ENCODE peak calls at places on chromosomes 12 and 14, in seven cellular contexts. One of them, this sample, is unnamed.

GRCh38 chr12:1618489-1618888 is 10.5 kb upstream of the WNT5B start:
- DNase-seq in NCI-H69: no peak
- DNase-seq in Right ventricle myocardium superior: no peak
- DNase-seq in mesendoderm: no peak
- DNase-seq in HFF-Myc: no peak
- DNase-seq in ACHN: peak
- DNase-seq in mammary epithelial cell: no peak
- DNase-seq in this sample: no peak

GRCh38 chr14:77760381-77761204 is at the start of gene SNW1:
- DNase-seq in NCI-H69: peak
- DNase-seq in Right ventricle myocardium superior: peak
- DNase-seq in mesendoderm: peak
- DNase-seq in HFF-Myc: peak
- DNase-seq in ACHN: peak
- DNase-seq in mammary epithelial cell: peak
- DNase-seq in this sample: peak

GRCh38 chr14:51086044-51086443 is 8.9 kb downstream of the TRIM9 start:
- DNase-seq in NCI-H69: no peak
- DNase-seq in Right ventricle myocardium superior: no peak
- DNase-seq in mesendoderm: no peak
- DNase-seq in HFF-Myc: no peak
- DNase-seq in ACHN: no peak
- DNase-seq in mammary epithelial cell: no peak
- DNase-seq in this sample: no peak

GRCh38 chr12:70278945-70279344 is 35.7 kb downstream of the CNOT2 start:
- DNase-seq in NCI-H69: no peak
- DNase-seq in Right ventricle myocardium superior: no peak
- DNase-seq in mesendoderm: no peak
- DNase-seq in HFF-Myc: no peak
- DNase-seq in ACHN: no peak
- DNase-seq in mammary epithelial cell: no peak
- DNase-seq in this sample: no peak

GRCh38 chr12:105995986-105996385 is 142.8 kb downstream of the NUAK1 start:
- DNase-seq in NCI-H69: peak
- DNase-seq in Right ventricle myocardium superior: no peak
- DNase-seq in mesendoderm: no peak
- DNase-seq in HFF-Myc: peak
- DNase-seq in ACHN: no peak
- DNase-seq in mammary epithelial cell: no peak
- DNase-seq in this sample: no peak

GRCh38 chr12:24080465-24080864 is 131.0 kb upstream of the SOX5 start:
- DNase-seq in NCI-H69: no peak
- DNase-seq in Right ventricle myocardium superior: no peak
- DNase-seq in mesendoderm: no peak
- DNase-seq in HFF-Myc: no peak
- DNase-seq in ACHN: no peak
- DNase-seq in mammary epithelial cell: no peak
- DNase-seq in this sample: no peak

GRCh38 chr14:74852922-74853530 is 22.9 kb downstream of the PROX2 start:
- DNase-seq in NCI-H69: no peak
- DNase-seq in Right ventricle myocardium superior: no peak
- DNase-seq in mesendoderm: no peak
- DNase-seq in HFF-Myc: peak
- DNase-seq in ACHN: no peak
- DNase-seq in mammary epithelial cell: no peak
- DNase-seq in this sample: peak

GRCh38 chr12:54535474-54535873 is 13.9 kb upstream of the PDE1B start:
- DNase-seq in NCI-H69: no peak
- DNase-seq in Right ventricle myocardium superior: no peak
- DNase-seq in mesendoderm: no peak
- DNase-seq in HFF-Myc: no peak
- DNase-seq in ACHN: no peak
- DNase-seq in mammary epithelial cell: no peak
- DNase-seq in this sample: no peak

GRCh38 chr14:75084513-75084912 is 15.1 kb downstream of the ZC2HC1C start:
- DNase-seq in NCI-H69: peak
- DNase-seq in Right ventricle myocardium superior: no peak
- DNase-seq in mesendoderm: no peak
- DNase-seq in HFF-Myc: no peak
- DNase-seq in ACHN: peak
- DNase-seq in mammary epithelial cell: peak
- DNase-seq in this sample: no peak

GRCh38 chr14:39419272-39419671 is 13.0 kb downstream of the FBXO33 start:
- DNase-seq in NCI-H69: peak
- DNase-seq in Right ventricle myocardium superior: no peak
- DNase-seq in mesendoderm: no peak
- DNase-seq in HFF-Myc: no peak
- DNase-seq in ACHN: no peak
- DNase-seq in mammary epithelial cell: no peak
- DNase-seq in this sample: no peak